ENCODE peak calls at places on chromosome 19, in four cellular contexts. M, U, F and C are unnamed samples.

GRCh38 chr19:46453661-46454060 is 17.7 kb downstream of the PNMA8A start:
- DNase-seq in M (no peak), U (no peak), F (no peak), C (no peak)

GRCh38 chr19:53466726-53467125 is 807 bp upstream of the ZNF813 start:
- DNase-seq in M (no peak), U (no peak), F (no peak), C (no peak)

GRCh38 chr19:16293133-16294085 is 31.2 kb upstream of the KLF2 start:
- DNase-seq in M (no peak), U (no peak), F (no peak), C (peak; percentile 74)

GRCh38 chr19:11130824-11131455 is 24.6 kb downstream of the SPC24 start:
- DNase-seq in M (peak; percentile 67), U (peak; percentile 79), F (peak; percentile 58), C (peak; percentile 63)

GRCh38 chr19:57026476-57026875 is 93.3 kb upstream of the USP29 start:
- DNase-seq in M (no peak), U (no peak), F (no peak), C (peak; percentile 68)

GRCh38 chr19:42140125-42140754 is 8.0 kb upstream of the POU2F2 start:
- DNase-seq in M (no peak), U (peak; percentile 91), F (no peak), C (peak; percentile 74)

GRCh38 chr19:16472992-16473391 is 1.2 kb upstream of the EPS15L1 start:
- DNase-seq in M (no peak), U (no peak), F (no peak), C (no peak)

GRCh38 chr19:54389556-54389955 is 24.8 kb upstream of the LAIR1 start:
- DNase-seq in M (no peak), U (no peak), F (no peak), C (no peak)

GRCh38 chr19:29759359-29759758 is 44.3 kb upstream of the C19orf12 start:
- DNase-seq in M (no peak), U (no peak), F (no peak), C (no peak)

GRCh38 chr19:33434886-33435705 is 61.6 kb downstream of the CEBPG start:
- DNase-seq in M (no peak), U (no peak), F (no peak), C (peak; percentile 74)

GRCh38 chr19:54558339-54558738 is 15.3 kb upstream of the LILRA2 start:
- DNase-seq in M (no peak), U (no peak), F (no peak), C (no peak)

GRCh38 chr19:6229216-6229913 is 50.4 kb downstream of the MLLT1 start:
- DNase-seq in M (no peak), U (no peak), F (no peak), C (no peak)

GRCh38 chr19:50701367-50701985 is 18.1 kb downstream of the SHANK1 start:
- DNase-seq in M (no peak), U (no peak), F (no peak), C (no peak)

GRCh38 chr19:45234089-45234869 is 10.9 kb downstream of the EXOC3L2 start:
- DNase-seq in M (no peak), U (peak; percentile 22), F (no peak), C (no peak)

GRCh38 chr19:35267818-35268545 is 780 bp upstream of the USF2 start:
- DNase-seq in M (peak; percentile 61), U (peak; percentile 80), F (peak; percentile 67), C (peak; percentile 79)

GRCh38 chr19:45358213-45358792 is 12.1 kb downstream of the ERCC2 start:
- DNase-seq in M (no peak), U (no peak), F (no peak), C (no peak)

GRCh38 chr19:4624733-4625362 is 14.5 kb upstream of the TNFAIP8L1 start:
- DNase-seq in M (no peak), U (peak; percentile 38), F (no peak), C (peak; percentile 61)

GRCh38 chr19:40622773-40623075 is 21.6 kb downstream of the LTBP4 start:
- DNase-seq in M (no peak), U (no peak), F (no peak), C (no peak)

GRCh38 chr19:867301-867793 is 7.9 kb downstream of the CFD start:
- DNase-seq in M (no peak), U (no peak), F (no peak), C (no peak)

GRCh38 chr19:43562698-43563241 is 12.6 kb downstream of the XRCC1 start:
- DNase-seq in M (peak; percentile 58), U (no peak), F (peak; percentile 78), C (peak; percentile 44)

GRCh38 chr19:3783660-3784584 is 2.3 kb downstream of the MATK start:
- DNase-seq in M (peak; percentile 20), U (no peak), F (peak; percentile 38), C (no peak)

GRCh38 chr19:33399745-33400681 is 26.5 kb downstream of the CEBPG start:
- DNase-seq in M (no peak), U (no peak), F (no peak), C (no peak)

GRCh38 chr19:1582201-1582600 is 10.5 kb downstream of the MBD3 start:
- DNase-seq in M (no peak), U (no peak), F (no peak), C (no peak)